ENCODE peak calls at places on chromosomes 13 and 19, in five cellular contexts. One of them, this sample, is unnamed.
A peak's percentile ranks its signal among the peaks of the same experiment; 100 is the strongest.

GRCh38 chr19:30003862-30004261 is 61.8 kb downstream of the URI1 start:
- DNase-seq in adrenal gland: no peak
- DNase-seq in prostate gland: no peak
- DNase-seq in uterus: no peak
- DNase-seq in tibial nerve: no peak
- DNase-seq in this sample: no peak

GRCh38 chr19:10205636-10206035 is 10.9 kb upstream of the DNMT1 start:
- DNase-seq in adrenal gland: no peak
- DNase-seq in prostate gland: no peak
- DNase-seq in uterus: no peak
- DNase-seq in tibial nerve: no peak
- DNase-seq in this sample: no peak

GRCh38 chr13:66578305-66578704 is 651.8 kb downstream of the PCDH9 start:
- DNase-seq in adrenal gland: no peak
- DNase-seq in prostate gland: no peak
- DNase-seq in uterus: no peak
- DNase-seq in tibial nerve: no peak
- DNase-seq in this sample: no peak

GRCh38 chr19:31135841-31136240 is 213.4 kb downstream of the TSHZ3 start:
- DNase-seq in adrenal gland: no peak
- DNase-seq in prostate gland: no peak
- DNase-seq in uterus: no peak
- DNase-seq in tibial nerve: no peak
- DNase-seq in this sample: no peak

GRCh38 chr13:104011505-104012270 is 945.5 kb upstream of the SLC10A2 start:
- DNase-seq in adrenal gland: no peak
- DNase-seq in prostate gland: peak; percentile 43
- DNase-seq in uterus: no peak
- DNase-seq in tibial nerve: no peak
- DNase-seq in this sample: no peak

GRCh38 chr19:37932985-37933953 is 26.3 kb downstream of the SIPA1L3 start:
- DNase-seq in adrenal gland: no peak
- DNase-seq in prostate gland: no peak
- DNase-seq in uterus: no peak
- DNase-seq in tibial nerve: no peak
- DNase-seq in this sample: no peak

GRCh38 chr13:78658630-78659449 is at the start of gene OBI1:
- DNase-seq in adrenal gland: peak; percentile 93
- DNase-seq in prostate gland: peak; percentile 92
- DNase-seq in uterus: peak; percentile 89
- DNase-seq in tibial nerve: peak; percentile 89
- DNase-seq in this sample: peak; percentile 98

GRCh38 chr13:25687622-25688225 is 315.9 kb downstream of the ATP8A2 start:
- DNase-seq in adrenal gland: no peak
- DNase-seq in prostate gland: peak; percentile 23
- DNase-seq in uterus: peak; percentile 15
- DNase-seq in tibial nerve: no peak
- DNase-seq in this sample: no peak

GRCh38 chr13:109389892-109390345 is 396.5 kb downstream of the IRS2 start:
- DNase-seq in adrenal gland: no peak
- DNase-seq in prostate gland: no peak
- DNase-seq in uterus: no peak
- DNase-seq in tibial nerve: no peak
- DNase-seq in this sample: no peak

GRCh38 chr13:112873851-112874750 is 94.9 kb upstream of the MCF2L start:
- DNase-seq in adrenal gland: peak; percentile 81
- DNase-seq in prostate gland: peak; percentile 59
- DNase-seq in uterus: peak; percentile 78
- DNase-seq in tibial nerve: peak; percentile 93
- DNase-seq in this sample: peak; percentile 94

GRCh38 chr19:16076958-16077611 is 790 bp downstream of the TPM4 start:
- DNase-seq in adrenal gland: peak; percentile 59
- DNase-seq in prostate gland: no peak
- DNase-seq in uterus: peak; percentile 61
- DNase-seq in tibial nerve: peak; percentile 61
- DNase-seq in this sample: peak; percentile 90

GRCh38 chr13:98384739-98385138 is 192.2 kb downstream of the STK24 start:
- DNase-seq in adrenal gland: peak; percentile 27
- DNase-seq in prostate gland: no peak
- DNase-seq in uterus: no peak
- DNase-seq in tibial nerve: no peak
- DNase-seq in this sample: no peak

GRCh38 chr19:8361921-8362793 is 1.8 kb upstream of the ANGPTL4 start:
- DNase-seq in adrenal gland: peak; percentile 99
- DNase-seq in prostate gland: peak; percentile 98
- DNase-seq in uterus: peak; percentile 88
- DNase-seq in tibial nerve: peak; percentile 92
- DNase-seq in this sample: peak; percentile 86
- TF ChIP-seq POLR2A in adrenal gland: no peak
- TF ChIP-seq POLR2A in prostate gland: peak; percentile 46
- TF ChIP-seq POLR2A in uterus: no peak
- TF ChIP-seq POLR2A in tibial nerve: peak; percentile 24
- TF ChIP-seq POLR2A in this sample: no peak

GRCh38 chr19:5806133-5806489 is 1.2 kb downstream of the NRTN start:
- DNase-seq in adrenal gland: no peak
- DNase-seq in prostate gland: no peak
- DNase-seq in uterus: no peak
- DNase-seq in tibial nerve: no peak
- DNase-seq in this sample: no peak

GRCh38 chr19:5806905-5807304 is 2.0 kb downstream of the NRTN start:
- DNase-seq in adrenal gland: no peak
- DNase-seq in prostate gland: no peak
- DNase-seq in uterus: no peak
- DNase-seq in tibial nerve: no peak
- DNase-seq in this sample: no peak

GRCh38 chr19:5804516-5805464 is at the start of gene NRTN:
- DNase-seq in adrenal gland: peak; percentile 55
- DNase-seq in prostate gland: no peak
- DNase-seq in uterus: no peak
- DNase-seq in tibial nerve: no peak
- DNase-seq in this sample: peak; percentile 82

GRCh38 chr19:5803752-5804515 is 933 bp upstream of the NRTN start:
- DNase-seq in adrenal gland: peak; percentile 93
- DNase-seq in prostate gland: peak; percentile 79
- DNase-seq in uterus: peak; percentile 60
- DNase-seq in tibial nerve: peak; percentile 63
- DNase-seq in this sample: peak; percentile 95

DNA sequence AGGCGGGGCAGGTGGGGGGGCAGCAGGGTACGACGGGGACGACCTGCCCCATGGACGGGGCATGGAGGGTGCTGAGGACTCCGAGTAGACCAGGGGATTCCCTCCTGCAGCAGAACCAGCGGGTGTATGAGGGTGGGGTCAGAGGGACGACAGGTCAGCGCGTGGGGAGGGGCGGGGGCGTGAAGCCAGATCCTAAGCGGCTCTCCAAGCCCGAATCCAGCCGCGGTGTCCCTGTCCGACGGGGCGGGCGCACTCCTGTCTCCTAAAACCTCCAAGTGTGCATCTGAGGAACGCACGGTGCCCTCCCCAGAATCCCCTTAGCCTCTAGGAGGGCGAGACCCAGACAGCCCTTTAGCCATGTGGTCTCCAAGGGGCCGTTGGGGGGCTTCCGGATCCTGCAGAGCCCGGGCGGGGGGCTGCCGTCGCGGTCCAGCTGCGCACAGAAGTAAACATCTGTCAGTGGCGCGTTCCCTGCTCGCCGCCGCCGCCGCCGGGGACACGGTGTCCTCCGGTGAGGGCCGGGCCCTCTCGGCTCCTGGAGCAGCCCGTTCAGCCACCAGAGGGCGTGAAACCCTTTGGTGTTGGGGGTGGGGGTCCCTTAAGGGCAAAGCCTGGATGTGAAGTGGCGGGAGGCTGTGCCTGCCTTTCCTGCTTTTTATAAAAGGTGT is 732 bp downstream of the NRTN start:
- DNase-seq in adrenal gland: peak; percentile 85
- DNase-seq in prostate gland: peak; percentile 71
- DNase-seq in uterus: no peak
- DNase-seq in tibial nerve: peak; percentile 22
- DNase-seq in this sample: peak; percentile 85
- TF ChIP-seq POLR2A in adrenal gland: no peak
- TF ChIP-seq POLR2A in prostate gland: no peak
- TF ChIP-seq POLR2A in uterus: no peak
- TF ChIP-seq POLR2A in tibial nerve: no peak
- TF ChIP-seq POLR2A in this sample: no peak

GRCh38 chr13:32272021-32272695 is 43.0 kb downstream of the ZAR1L start:
- DNase-seq in adrenal gland: no peak
- DNase-seq in prostate gland: no peak
- DNase-seq in uterus: no peak
- DNase-seq in tibial nerve: no peak
- DNase-seq in this sample: no peak
- TF ChIP-seq POLR2A in adrenal gland: no peak
- TF ChIP-seq POLR2A in prostate gland: no peak
- TF ChIP-seq POLR2A in uterus: no peak
- TF ChIP-seq POLR2A in tibial nerve: no peak
- TF ChIP-seq POLR2A in this sample: no peak

GRCh38 chr19:11375143-11375948 is 880 bp downstream of the SWSAP1 start:
- DNase-seq in adrenal gland: peak; percentile 65
- DNase-seq in prostate gland: peak; percentile 41
- DNase-seq in uterus: peak; percentile 64
- DNase-seq in tibial nerve: peak; percentile 17
- DNase-seq in this sample: peak; percentile 95

GRCh38 chr19:11373166-11373884 is 1.1 kb upstream of the SWSAP1 start:
- DNase-seq in adrenal gland: no peak
- DNase-seq in prostate gland: no peak
- DNase-seq in uterus: no peak
- DNase-seq in tibial nerve: no peak
- DNase-seq in this sample: no peak

GRCh38 chr19:11373885-11374448 is 499 bp upstream of the SWSAP1 start:
- DNase-seq in adrenal gland: no peak
- DNase-seq in prostate gland: no peak
- DNase-seq in uterus: no peak
- DNase-seq in tibial nerve: no peak
- DNase-seq in this sample: no peak

GRCh38 chr19:11377237-11377636 is 2.8 kb downstream of the SWSAP1 start:
- DNase-seq in adrenal gland: peak; percentile 87
- DNase-seq in prostate gland: peak; percentile 54
- DNase-seq in uterus: peak; percentile 84
- DNase-seq in tibial nerve: peak; percentile 43
- DNase-seq in this sample: no peak

GRCh38 chr19:11374449-11375142 is at the start of gene SWSAP1:
- DNase-seq in adrenal gland: peak; percentile 99
- DNase-seq in prostate gland: peak; percentile 99
- DNase-seq in uterus: peak; percentile 99
- DNase-seq in tibial nerve: peak; percentile 97
- DNase-seq in this sample: peak; percentile 99
- TF ChIP-seq POLR2A in adrenal gland: peak; percentile 73
- TF ChIP-seq POLR2A in prostate gland: no peak
- TF ChIP-seq POLR2A in uterus: no peak
- TF ChIP-seq POLR2A in tibial nerve: no peak
- TF ChIP-seq POLR2A in this sample: peak; percentile 49

GRCh38 chr13:107244241-107244640 is 676.3 kb upstream of the ARGLU1 start:
- DNase-seq in adrenal gland: no peak
- DNase-seq in prostate gland: no peak
- DNase-seq in uterus: no peak
- DNase-seq in tibial nerve: no peak
- DNase-seq in this sample: no peak
- TF ChIP-seq POLR2A in adrenal gland: no peak
- TF ChIP-seq POLR2A in prostate gland: no peak
- TF ChIP-seq POLR2A in uterus: no peak
- TF ChIP-seq POLR2A in tibial nerve: no peak
- TF ChIP-seq POLR2A in this sample: no peak

This sample was measured in spleen.